ENCODE peak calls at places on chromosomes 16 and 17, in nine cellular contexts. D is breast epithelium, X is thyroid gland, V is IMR-90, I is heart left ventricle, P is spleen, N is stomach, A is gastrocnemius medialis, B is body of pancreas. S is an unnamed sample.

GRCh38 chr16:26809461-26809860 is 257.3 kb upstream of the C16orf82 start:
- DNase-seq in N (no peak), P (no peak), I (no peak), B (no peak), D (no peak), X (no peak), V (no peak), A (no peak), S (no peak)

GRCh38 chr16:59698341-59698979 is 964.3 kb upstream of the GOT2 start:
- DNase-seq in V (peak), B (no peak), I (no peak), X (no peak), P (no peak), A (no peak), D (no peak), N (no peak), S (no peak)

GRCh38 chr16:88376835-88377726 is 5.7 kb upstream of the ZNF469 start:
- DNase-seq in I (peak), X (no peak), B (no peak), V (no peak), A (no peak), D (no peak), N (no peak), P (peak), S (no peak)

GRCh38 chr16:89096768-89097527 is 3.3 kb downstream of the ACSF3 start:
- DNase-seq in V (peak), B (no peak), X (no peak), P (peak), N (no peak), I (no peak), A (no peak), D (no peak), S (no peak)

GRCh38 chr16:78240459-78241222 is 141.2 kb downstream of the WWOX start:
- DNase-seq in D (peak), N (peak), X (no peak), A (no peak), V (no peak), B (peak), I (no peak), P (no peak), S (no peak)

GRCh38 chr17:74296548-74296936 is 22.5 kb downstream of the DNAI2 start:
- DNase-seq in P (no peak), I (peak), N (peak), D (no peak), X (peak), B (peak), V (peak), A (peak), S (peak)

GRCh38 chr16:68369697-68370096 is 58.9 kb downstream of the PRMT7 start:
- DNase-seq in I (peak), X (no peak), N (no peak), B (no peak), D (no peak), V (no peak), P (peak), A (no peak), S (no peak)

GRCh38 chr17:66885417-66885816 is 50.5 kb downstream of the CACNG5 start:
- DNase-seq in X (no peak), V (peak), A (no peak), B (no peak), D (no peak), P (no peak), N (no peak), I (no peak), S (no peak)

GRCh38 chr16:68378436-68379415 is 67.9 kb downstream of the PRMT7 start:
- DNase-seq in V (no peak), B (no peak), I (no peak), P (no peak), X (no peak), D (no peak), N (no peak), A (no peak), S (no peak)

GRCh38 chr17:37605813-37606505 is 3.3 kb downstream of the SYNRG start:
- DNase-seq in V (no peak), X (no peak), P (no peak), I (no peak), B (peak), N (no peak), A (no peak), D (no peak), S (no peak)

GRCh38 chr16:3611145-3611977 is at the start of gene SLX4:
- DNase-seq in X (peak), P (peak), A (peak), D (peak), B (peak), N (peak), I (peak), V (peak), S (peak)

GRCh38 chr16:24156777-24157176 is 99.4 kb upstream of the CACNG3 start:
- DNase-seq in P (no peak), D (no peak), A (no peak), B (no peak), X (no peak), N (no peak), I (no peak), V (no peak), S (no peak)

GRCh38 chr16:46972429-46972970 is 974 bp downstream of the DNAJA2 start:
- DNase-seq in D (no peak), P (no peak), A (no peak), V (peak), N (no peak), B (no peak), I (no peak), X (no peak), S (no peak)

GRCh38 chr17:18958611-18959010 is 6.6 kb downstream of the SLC5A10 start:
- DNase-seq in V (no peak), B (no peak), D (no peak), N (no peak), A (no peak), X (no peak), P (no peak), I (no peak), S (no peak)

GRCh38 chr16:79336437-79337229 is 263.9 kb downstream of the MAF start:
- DNase-seq in D (no peak), N (no peak), P (no peak), V (no peak), X (no peak), A (no peak), B (no peak), I (no peak), S (peak)

GRCh38 chr17:78163881-78164747 is 4.3 kb upstream of the SYNGR2 start:
- DNase-seq in N (peak), X (peak), P (no peak), D (no peak), V (no peak), A (no peak), I (no peak), B (no peak), S (no peak)

GRCh38 chr16:86604436-86605220 is 26.3 kb downstream of the FOXL1 start:
- DNase-seq in A (no peak), N (no peak), D (no peak), V (no peak), I (no peak), X (no peak), B (no peak), P (no peak), S (no peak)

GRCh38 chr16:57781741-57782606 is 20.3 kb downstream of the KIFC3 start:
- DNase-seq in V (peak), I (peak), A (no peak), X (no peak), P (no peak), D (no peak), B (no peak), N (no peak), S (no peak)

GRCh38 chr16:75580-76501 is 2.2 kb upstream of the MPG start:
- DNase-seq in I (peak), D (peak), X (peak), V (peak), P (no peak), B (peak), N (peak), A (peak), S (peak)

GRCh38 chr17:3003401-3004149 is 59.8 kb downstream of the OR1D5 start:
- DNase-seq in X (no peak), P (peak), N (peak), B (peak), V (no peak), D (no peak), I (peak), A (no peak), S (peak)

GRCh38 chr17:77497578-77497934 is 356.8 kb downstream of the SEC14L1 start:
- DNase-seq in P (peak), A (no peak), X (no peak), I (peak), V (no peak), D (peak), N (no peak), B (no peak), S (peak)

GRCh38 chr17:17350491-17351355 is 47.5 kb downstream of the NT5M start:
- DNase-seq in I (no peak), A (no peak), X (no peak), P (peak), D (no peak), N (peak), V (peak), B (no peak), S (no peak)

GRCh38 chr17:10048951-10049350 is 143.9 kb upstream of the RCVRN start:
- DNase-seq in X (no peak), B (no peak), I (no peak), N (no peak), D (no peak), V (no peak), P (no peak), A (no peak), S (no peak)

GRCh38 chr17:74838275-74838674 is 21.4 kb downstream of the GRIN2C start:
- DNase-seq in V (no peak), X (no peak), N (no peak), B (no peak), A (no peak), I (no peak), D (no peak), P (no peak), S (no peak)

GRCh38 chr16:56708418-56708817 is 21.5 kb upstream of the NUP93 start:
- DNase-seq in P (no peak), I (no peak), X (no peak), B (no peak), V (no peak), N (no peak), A (no peak), D (no peak), S (no peak)

GRCh38 chr17:17151055-17151454 is 55.1 kb downstream of the PLD6 start:
- DNase-seq in I (no peak), N (no peak), X (no peak), B (no peak), A (no peak), D (no peak), P (no peak), V (peak), S (no peak)

GRCh38 chr16:69501956-69502457 is 63.8 kb upstream of the NFAT5 start:
- DNase-seq in D (no peak), B (no peak), I (no peak), P (no peak), X (no peak), N (no peak), A (no peak), V (no peak), S (no peak)

GRCh38 chr16:3857189-3858013 is 23.1 kb downstream of the CREBBP start:
- DNase-seq in D (no peak), A (peak), V (peak), I (no peak), P (no peak), N (no peak), X (no peak), B (peak), S (peak)

GRCh38 chr17:65558683-65559311 is 2.7 kb downstream of the AXIN2 start:
- DNase-seq in V (no peak), D (no peak), N (no peak), B (no peak), X (peak), P (no peak), A (no peak), I (no peak), S (no peak)
- TF ChIP-seq POLR2A in V (no peak), D (no peak), N (no peak), B (no peak), X (no peak), P (no peak), A (peak), I (no peak), S (no peak)

GRCh38 chr16:85057212-85057889 is 29.8 kb downstream of the KIAA0513 start:
- DNase-seq in A (no peak), P (no peak), X (peak), I (no peak), B (peak), N (peak), D (no peak), V (no peak), S (no peak)
- TF ChIP-seq CTCF in A (no peak), P (no peak), X (no peak), I (no peak), B (peak), N (no peak), D (no peak), V (peak), S (no peak)

GRCh38 chr17:63448655-63449054 is 2.5 kb upstream of the CYB561 start:
- DNase-seq in D (no peak), B (no peak), N (no peak), X (no peak), A (no peak), V (no peak), I (no peak), P (no peak), S (no peak)

GRCh38 chr17:63446218-63446980 is at the start of gene CYB561:
- DNase-seq in A (peak), N (peak), B (peak), P (peak), I (peak), X (peak), V (peak), D (peak), S (peak)

GRCh38 chr17:63447688-63448005 is 1.5 kb upstream of the CYB561 start:
- DNase-seq in V (no peak), X (peak), N (peak), B (no peak), A (no peak), I (no peak), D (no peak), P (no peak), S (no peak)

GRCh38 chr17:63445571-63446217 is 412 bp downstream of the CYB561 start:
- DNase-seq in I (no peak), B (peak), P (no peak), A (no peak), D (no peak), N (peak), V (no peak), X (peak), S (no peak)

DNA sequence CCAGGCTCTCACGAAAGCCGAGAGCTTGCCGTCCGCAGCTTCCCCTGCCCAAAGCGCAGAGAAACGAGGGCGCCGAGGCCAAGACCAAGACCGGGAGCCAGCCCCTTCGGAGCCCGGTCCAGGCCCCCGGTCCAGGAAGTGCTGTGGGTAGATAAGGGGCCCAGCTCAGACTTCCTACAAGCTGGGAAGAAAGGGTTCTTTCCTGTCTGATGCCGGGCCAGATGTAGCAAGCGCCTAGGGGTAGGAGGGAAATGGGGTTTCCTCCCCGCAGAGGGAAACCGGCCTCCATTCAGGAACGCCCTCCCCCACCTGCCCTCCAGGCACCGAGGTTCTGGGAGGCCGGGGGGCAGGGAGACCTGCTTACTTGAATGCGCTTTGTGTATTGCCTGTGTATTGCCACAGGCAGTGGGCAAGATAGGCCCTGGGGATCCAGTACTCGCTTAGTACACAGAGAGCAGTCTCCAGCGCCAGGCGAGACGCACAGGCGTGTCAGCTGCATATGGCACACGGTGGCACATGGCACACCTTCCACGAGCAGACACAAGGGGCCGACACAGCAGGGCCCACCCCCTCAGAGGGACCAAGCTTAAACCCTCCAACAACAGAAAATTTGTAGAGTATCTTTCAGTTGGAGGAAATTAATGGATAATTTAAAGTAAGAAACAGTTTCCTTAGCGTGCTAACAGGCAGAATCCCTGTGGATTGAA is 1.0 kb upstream of the CYB561 start:
- DNase-seq in B (peak), A (no peak), X (peak), D (no peak), N (peak), I (no peak), V (no peak), P (no peak), S (no peak)
- TF ChIP-seq POLR2A in B (no peak), A (no peak), X (no peak), D (no peak), N (no peak), I (no peak), V (no peak), P (no peak), S (no peak)

GRCh38 chr16:66003196-66003595 is 363.3 kb upstream of the CDH5 start:
- DNase-seq in D (no peak), A (no peak), V (peak), X (no peak), P (no peak), I (no peak), B (no peak), N (no peak), S (no peak)
- TF ChIP-seq CTCF in D (no peak), A (no peak), V (no peak), X (no peak), P (no peak), I (no peak), B (no peak), N (no peak), S (no peak)

GRCh38 chr16:30406911-30407793 is at the start of gene ZNF771:
- DNase-seq in D (peak), B (peak), A (peak), N (peak), V (peak), P (peak), I (peak), X (peak), S (peak)
- TF ChIP-seq POLR2A in D (peak), B (peak), A (peak), N (no peak), V (peak), P (no peak), I (peak), X (peak), S (peak)

DNA sequence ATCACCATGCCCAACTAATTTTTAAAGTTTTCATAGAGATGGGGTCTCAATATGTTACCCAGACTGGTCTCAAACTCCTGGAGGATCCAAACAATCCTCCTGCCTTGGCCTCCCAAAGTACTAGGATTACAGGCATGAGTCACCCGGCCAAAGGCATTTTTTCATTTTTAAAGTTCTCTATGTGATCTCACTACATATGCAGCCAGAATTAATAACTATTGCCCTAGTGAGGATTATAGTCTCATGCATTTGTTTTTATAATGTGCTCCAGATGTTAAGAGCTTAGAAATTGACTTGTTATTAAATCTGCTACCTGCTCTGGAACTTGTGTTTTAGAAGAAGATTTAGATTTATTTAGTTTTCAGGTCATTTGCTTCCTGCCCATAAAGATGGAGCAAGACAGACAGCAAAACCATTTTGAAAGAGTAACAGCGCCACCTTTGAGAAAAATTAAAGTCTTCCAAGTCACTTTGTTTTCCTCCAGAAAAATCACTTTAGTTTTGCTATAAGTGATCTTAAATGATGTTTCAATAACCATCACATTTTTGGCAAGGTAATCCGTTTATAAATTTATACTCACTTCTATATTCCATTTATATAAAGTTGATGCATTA is 79.5 kb downstream of the CA4 start:
- DNase-seq in B (no peak), N (no peak), X (no peak), D (no peak), V (peak), A (no peak), I (no peak), P (no peak), S (no peak)
- TF ChIP-seq CTCF in B (no peak), N (no peak), X (no peak), D (no peak), V (no peak), A (no peak), I (no peak), P (no peak), S (no peak)

GRCh38 chr16:17585449-17586080 is 114.8 kb upstream of the XYLT1 start:
- DNase-seq in P (no peak), V (no peak), B (no peak), N (no peak), X (no peak), A (no peak), I (no peak), D (no peak), S (no peak)
- TF ChIP-seq POLR2A in P (no peak), V (no peak), B (no peak), N (no peak), X (no peak), A (no peak), I (no peak), D (no peak), S (no peak)

S was measured in uterus.